ENCODE peak calls at places on chromosome X, in seven cellular contexts. One of them, this sample, is unnamed.

GRCh38 chrX:43870758-43871419 is 11.4 kb downstream of the MAOB start:
- DNase-seq in upper lobe of right lung: no peak
- DNase-seq in natural killer cell: no peak
- DNase-seq in astrocyte: no peak
- DNase-seq in pancreas: no peak
- DNase-seq in OCI-LY7: no peak
- DNase-seq in GM20000: no peak
- DNase-seq in this sample: no peak

GRCh38 chrX:103552236-103552635 is 32.9 kb upstream of the RAB40A start:
- DNase-seq in OCI-LY7: no peak
- DNase-seq in pancreas: no peak
- DNase-seq in GM20000: no peak
- DNase-seq in upper lobe of right lung: no peak
- DNase-seq in natural killer cell: no peak
- DNase-seq in astrocyte: no peak
- DNase-seq in this sample: no peak

GRCh38 chrX:119477812-119478232 is 9.6 kb downstream of the SLC25A5 start:
- DNase-seq in upper lobe of right lung: no peak
- DNase-seq in GM20000: peak; percentile 4
- DNase-seq in pancreas: no peak
- DNase-seq in astrocyte: peak; percentile 68
- DNase-seq in OCI-LY7: no peak
- DNase-seq in natural killer cell: no peak
- DNase-seq in this sample: no peak

GRCh38 chrX:130393451-130394074 is 8.1 kb upstream of the GPR119 start:
- DNase-seq in OCI-LY7: peak; percentile 23
- DNase-seq in pancreas: peak; percentile 67
- DNase-seq in natural killer cell: no peak
- DNase-seq in GM20000: peak; percentile 7
- DNase-seq in upper lobe of right lung: no peak
- DNase-seq in astrocyte: peak; percentile 15
- DNase-seq in this sample: no peak

GRCh38 chrX:38166478-38167083 is 54.1 kb downstream of the SRPX start:
- DNase-seq in astrocyte: no peak
- DNase-seq in upper lobe of right lung: no peak
- DNase-seq in natural killer cell: no peak
- DNase-seq in OCI-LY7: peak; percentile 47
- DNase-seq in GM20000: peak; percentile 7
- DNase-seq in pancreas: no peak
- DNase-seq in this sample: no peak

GRCh38 chrX:11632732-11633131 is 33.0 kb downstream of the ARHGAP6 start:
- DNase-seq in GM20000: no peak
- DNase-seq in astrocyte: no peak
- DNase-seq in OCI-LY7: no peak
- DNase-seq in upper lobe of right lung: no peak
- DNase-seq in natural killer cell: no peak
- DNase-seq in pancreas: no peak
- DNase-seq in this sample: no peak

GRCh38 chrX:39238017-39238416 is 436.8 kb downstream of the MID1IP1 start:
- DNase-seq in astrocyte: no peak
- DNase-seq in GM20000: no peak
- DNase-seq in pancreas: no peak
- DNase-seq in natural killer cell: no peak
- DNase-seq in OCI-LY7: no peak
- DNase-seq in upper lobe of right lung: no peak
- DNase-seq in this sample: no peak

GRCh38 chrX:47483310-47484268 is 567 bp upstream of the ZNF41 start:
- DNase-seq in OCI-LY7: no peak
- DNase-seq in pancreas: no peak
- DNase-seq in astrocyte: peak; percentile 33
- DNase-seq in GM20000: no peak
- DNase-seq in upper lobe of right lung: peak; percentile 58
- DNase-seq in natural killer cell: peak; percentile 15
- DNase-seq in this sample: no peak

GRCh38 chrX:132622130-132622529 is 133.3 kb upstream of the MBNL3 start:
- DNase-seq in pancreas: no peak
- DNase-seq in OCI-LY7: no peak
- DNase-seq in GM20000: no peak
- DNase-seq in natural killer cell: no peak
- DNase-seq in astrocyte: peak; percentile 57
- DNase-seq in upper lobe of right lung: no peak
- DNase-seq in this sample: no peak

GRCh38 chrX:39477438-39478120 is 620.2 kb downstream of the BCOR start:
- DNase-seq in pancreas: no peak
- DNase-seq in upper lobe of right lung: peak; percentile 65
- DNase-seq in natural killer cell: peak; percentile 15
- DNase-seq in GM20000: no peak
- DNase-seq in OCI-LY7: no peak
- DNase-seq in astrocyte: peak; percentile 11
- DNase-seq in this sample: no peak

GRCh38 chrX:20947411-20947912 is 426.8 kb upstream of the CNKSR2 start:
- DNase-seq in GM20000: no peak
- DNase-seq in OCI-LY7: no peak
- DNase-seq in upper lobe of right lung: no peak
- DNase-seq in astrocyte: no peak
- DNase-seq in pancreas: no peak
- DNase-seq in natural killer cell: no peak
- DNase-seq in this sample: no peak

GRCh38 chrX:57607295-57608187 is 15.7 kb downstream of the ZXDB start:
- DNase-seq in pancreas: peak; percentile 17
- DNase-seq in natural killer cell: no peak
- DNase-seq in upper lobe of right lung: no peak
- DNase-seq in GM20000: no peak
- DNase-seq in astrocyte: no peak
- DNase-seq in OCI-LY7: no peak
- DNase-seq in this sample: no peak

GRCh38 chrX:22383988-22384387 is 111.3 kb downstream of the CBLL2 start:
- DNase-seq in pancreas: no peak
- DNase-seq in OCI-LY7: no peak
- DNase-seq in natural killer cell: no peak
- DNase-seq in GM20000: no peak
- DNase-seq in upper lobe of right lung: no peak
- DNase-seq in astrocyte: no peak
- DNase-seq in this sample: no peak

GRCh38 chrX:155086202-155086840 is 15.0 kb downstream of the BRCC3 start:
- DNase-seq in natural killer cell: peak; percentile 17
- DNase-seq in upper lobe of right lung: no peak
- DNase-seq in pancreas: no peak
- DNase-seq in astrocyte: no peak
- DNase-seq in GM20000: no peak
- DNase-seq in OCI-LY7: peak; percentile 44
- DNase-seq in this sample: no peak

GRCh38 chrX:134753185-134754008 is 95.1 kb upstream of the PLAC1 start:
- DNase-seq in GM20000: no peak
- DNase-seq in pancreas: no peak
- DNase-seq in natural killer cell: no peak
- DNase-seq in upper lobe of right lung: no peak
- DNase-seq in OCI-LY7: no peak
- DNase-seq in astrocyte: no peak
- DNase-seq in this sample: no peak
- TF ChIP-seq CTCF in GM20000: no peak
- TF ChIP-seq CTCF in pancreas: no peak
- TF ChIP-seq CTCF in natural killer cell: no peak
- TF ChIP-seq CTCF in upper lobe of right lung: no peak
- TF ChIP-seq CTCF in OCI-LY7: peak; percentile 20
- TF ChIP-seq CTCF in astrocyte: peak; percentile 7
- TF ChIP-seq CTCF in this sample: no peak

DNA sequence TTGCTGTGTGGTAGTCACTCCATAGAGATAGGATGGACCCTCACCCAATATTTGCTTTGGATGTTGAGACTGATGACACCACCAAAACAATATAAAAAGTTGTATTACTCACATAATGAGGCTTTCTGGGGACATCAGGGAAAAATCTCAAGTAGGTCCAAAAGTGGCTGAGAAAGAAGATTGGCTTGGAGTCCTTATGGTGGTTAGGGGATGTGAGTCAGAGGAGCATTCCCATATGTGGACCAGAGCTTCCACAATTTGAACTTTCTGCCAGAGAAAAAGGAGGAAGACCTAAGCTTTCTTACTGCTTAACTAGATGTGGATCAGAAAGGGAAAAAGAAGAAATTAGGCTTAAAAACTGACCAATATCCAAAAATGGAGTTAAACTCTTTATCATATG is 460.5 kb downstream of the SH3BGRL start:
- DNase-seq in upper lobe of right lung: no peak
- DNase-seq in GM20000: no peak
- DNase-seq in pancreas: no peak
- DNase-seq in astrocyte: peak; percentile 34
- DNase-seq in OCI-LY7: no peak
- DNase-seq in natural killer cell: no peak
- DNase-seq in this sample: no peak
- TF ChIP-seq CTCF in upper lobe of right lung: no peak
- TF ChIP-seq CTCF in GM20000: no peak
- TF ChIP-seq CTCF in pancreas: no peak
- TF ChIP-seq CTCF in astrocyte: no peak
- TF ChIP-seq CTCF in OCI-LY7: no peak
- TF ChIP-seq CTCF in natural killer cell: no peak
- TF ChIP-seq CTCF in this sample: no peak

GRCh38 chrX:71098302-71098701 is 2.7 kb downstream of the FOXO4 start:
- DNase-seq in OCI-LY7: peak; percentile 77
- DNase-seq in astrocyte: no peak
- DNase-seq in pancreas: no peak
- DNase-seq in natural killer cell: peak; percentile 69
- DNase-seq in GM20000: peak; percentile 34
- DNase-seq in upper lobe of right lung: peak; percentile 75
- DNase-seq in this sample: no peak
- TF ChIP-seq CTCF in OCI-LY7: peak; percentile 78
- TF ChIP-seq CTCF in astrocyte: peak; percentile 6
- TF ChIP-seq CTCF in pancreas: peak; percentile 16
- TF ChIP-seq CTCF in natural killer cell: peak; percentile 67
- TF ChIP-seq CTCF in GM20000: peak; percentile 32
- TF ChIP-seq CTCF in upper lobe of right lung: peak; percentile 50
- TF ChIP-seq CTCF in this sample: peak; percentile 51

DNA sequence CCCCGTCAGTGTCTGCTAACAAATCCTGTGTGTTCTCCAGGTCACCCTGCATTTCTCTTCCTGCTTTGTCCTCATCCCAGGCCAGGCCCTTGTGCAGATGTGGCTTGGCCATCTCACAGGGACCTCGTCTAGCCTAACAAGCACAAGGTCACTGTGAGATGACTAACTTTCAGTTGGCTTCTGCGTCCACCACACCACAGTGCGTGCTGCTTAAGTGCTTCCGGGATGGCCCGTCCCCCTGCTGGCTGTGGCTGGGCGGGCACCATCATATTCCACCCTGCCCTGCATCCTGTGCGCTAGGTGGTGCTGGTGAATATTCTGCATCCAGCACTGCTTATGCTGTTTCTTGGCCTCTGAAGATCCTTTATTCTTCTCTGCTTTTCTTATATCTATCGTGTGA is 33.8 kb downstream of the RBBP7 start:
- DNase-seq in astrocyte: peak; percentile 17
- DNase-seq in OCI-LY7: peak; percentile 13
- DNase-seq in natural killer cell: peak; percentile 17
- DNase-seq in GM20000: no peak
- DNase-seq in upper lobe of right lung: no peak
- DNase-seq in pancreas: no peak
- DNase-seq in this sample: no peak
- TF ChIP-seq CTCF in astrocyte: peak; percentile 18
- TF ChIP-seq CTCF in OCI-LY7: peak; percentile 47
- TF ChIP-seq CTCF in natural killer cell: peak; percentile 33
- TF ChIP-seq CTCF in GM20000: no peak
- TF ChIP-seq CTCF in upper lobe of right lung: peak; percentile 23
- TF ChIP-seq CTCF in pancreas: peak; percentile 14
- TF ChIP-seq CTCF in this sample: peak; percentile 10

DNA sequence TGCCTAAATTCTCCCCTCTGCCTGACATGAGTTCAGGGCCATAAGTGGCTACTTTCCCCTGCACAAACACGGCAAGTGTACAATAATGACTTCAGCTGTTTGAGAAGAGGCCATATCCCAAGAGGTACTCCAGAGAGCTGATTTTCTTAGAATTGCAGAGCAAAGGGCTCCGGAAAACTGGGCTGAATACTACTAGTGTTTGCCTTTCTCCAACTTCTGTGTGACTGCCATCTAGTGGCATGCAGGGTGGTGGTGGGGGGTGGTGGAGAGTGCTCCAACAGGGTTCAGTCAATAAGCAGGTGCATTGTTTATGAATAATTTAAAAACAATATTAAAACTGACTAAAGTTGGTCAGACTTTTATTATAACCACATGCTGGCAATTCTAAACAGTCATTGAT is 130.0 kb downstream of the CHRDL1 start:
- DNase-seq in OCI-LY7: peak; percentile 0
- DNase-seq in astrocyte: no peak
- DNase-seq in upper lobe of right lung: peak; percentile 63
- DNase-seq in natural killer cell: no peak
- DNase-seq in pancreas: peak; percentile 47
- DNase-seq in GM20000: no peak
- DNase-seq in this sample: no peak
- TF ChIP-seq CTCF in OCI-LY7: peak; percentile 72
- TF ChIP-seq CTCF in astrocyte: peak; percentile 48
- TF ChIP-seq CTCF in upper lobe of right lung: peak; percentile 41
- TF ChIP-seq CTCF in natural killer cell: no peak
- TF ChIP-seq CTCF in pancreas: peak; percentile 63
- TF ChIP-seq CTCF in GM20000: peak; percentile 29
- TF ChIP-seq CTCF in this sample: peak; percentile 57

DNA sequence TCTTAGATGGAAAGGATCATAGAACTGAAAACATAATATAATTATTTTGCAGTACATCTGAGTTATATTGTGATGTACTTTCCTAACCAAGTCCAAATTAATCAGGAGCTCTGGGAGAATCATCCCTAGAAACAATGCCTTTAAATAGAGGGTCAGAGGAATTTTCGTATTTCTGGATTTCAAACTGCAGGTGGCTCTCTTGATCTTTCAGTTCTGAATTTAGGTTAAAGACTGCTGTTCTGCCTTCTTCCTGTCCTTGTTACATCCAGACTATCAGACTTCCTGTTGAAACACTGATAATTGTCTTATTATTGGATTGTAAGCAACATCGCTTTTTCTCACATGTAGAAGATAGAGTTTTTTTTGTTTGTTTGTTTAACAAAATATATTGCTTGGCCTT is 142.7 kb downstream of the RPA4 start:
- DNase-seq in OCI-LY7: peak; percentile 4
- DNase-seq in pancreas: no peak
- DNase-seq in upper lobe of right lung: no peak
- DNase-seq in natural killer cell: no peak
- DNase-seq in astrocyte: no peak
- DNase-seq in GM20000: no peak
- DNase-seq in this sample: no peak
- TF ChIP-seq CTCF in OCI-LY7: peak; percentile 52
- TF ChIP-seq CTCF in pancreas: no peak
- TF ChIP-seq CTCF in upper lobe of right lung: no peak
- TF ChIP-seq CTCF in natural killer cell: no peak
- TF ChIP-seq CTCF in astrocyte: no peak
- TF ChIP-seq CTCF in GM20000: no peak
- TF ChIP-seq CTCF in this sample: no peak

GRCh38 chrX:115602308-115602707 is 41.3 kb downstream of the PLS3 start:
- DNase-seq in OCI-LY7: no peak
- DNase-seq in astrocyte: no peak
- DNase-seq in upper lobe of right lung: no peak
- DNase-seq in pancreas: no peak
- DNase-seq in GM20000: no peak
- DNase-seq in natural killer cell: no peak
- DNase-seq in this sample: no peak
- TF ChIP-seq CTCF in OCI-LY7: no peak
- TF ChIP-seq CTCF in astrocyte: no peak
- TF ChIP-seq CTCF in upper lobe of right lung: no peak
- TF ChIP-seq CTCF in pancreas: no peak
- TF ChIP-seq CTCF in GM20000: no peak
- TF ChIP-seq CTCF in natural killer cell: no peak
- TF ChIP-seq CTCF in this sample: no peak

This sample was measured in GM12864.